ENCODE peak calls at places on chromosomes 11 and 22, in four cellular contexts. H, R, O and D are unnamed samples.
A peak's percentile ranks its signal among the peaks of the same experiment; 100 is the strongest.

GRCh38 chr11:204587-205109 is 2.6 kb downstream of the BET1L start:
- DNase-seq in R (no peak), O (peak; percentile 9), H (peak; percentile 5), D (peak; percentile 56)

GRCh38 chr11:84780689-84781293 is 846.4 kb downstream of the DLG2 start:
- DNase-seq in R (no peak), O (no peak), H (no peak), D (no peak)

GRCh38 chr11:18844753-18845367 is 53.3 kb upstream of the PTPN5 start:
- DNase-seq in R (no peak), O (no peak), H (no peak), D (no peak)

GRCh38 chr11:68997124-68997994 is 15.7 kb downstream of the MRGPRF start:
- DNase-seq in R (no peak), H (no peak), O (no peak), D (peak; percentile 68)

GRCh38 chr11:8838248-8838647 is 72.7 kb upstream of the AKIP1 start:
- DNase-seq in O (no peak), R (no peak), H (no peak), D (no peak)

GRCh38 chr11:66856496-66857233 is at the start of gene LRFN4:
- DNase-seq in O (no peak), R (no peak), H (peak; percentile 36), D (peak; percentile 60)

GRCh38 chr11:66557733-66558326 is 10.6 kb downstream of the CTSF start:
- DNase-seq in O (no peak), R (no peak), H (no peak), D (no peak)

GRCh38 chr11:46117842-46118241 is 3.4 kb downstream of the PHF21A start:
- DNase-seq in O (no peak), R (no peak), H (no peak), D (no peak)

GRCh38 chr11:57568330-57568766 is 876 bp upstream of the UBE2L6 start:
- DNase-seq in H (peak; percentile 77), O (peak; percentile 90), R (peak; percentile 58), D (no peak)

GRCh38 chr11:78659326-78660319 is 85.0 kb upstream of the NARS2 start:
- DNase-seq in H (no peak), O (no peak), R (no peak), D (no peak)

GRCh38 chr11:70883323-70883940 is 368.9 kb downstream of the SHANK2 start:
- DNase-seq in R (no peak), H (no peak), O (no peak), D (no peak)

GRCh38 chr11:3894128-3894731 is 38.8 kb downstream of the STIM1 start:
- DNase-seq in H (no peak), O (no peak), R (no peak), D (no peak)

GRCh38 chr11:2582436-2582931 is 117.3 kb downstream of the KCNQ1OT1 start:
- DNase-seq in O (peak; percentile 13), H (no peak), R (peak; percentile 10), D (peak; percentile 36)

GRCh38 chr22:17106785-17107546 is 14.2 kb downstream of the TMEM121B start:
- DNase-seq in R (no peak), H (peak; percentile 22), O (no peak), D (peak; percentile 75)

GRCh38 chr11:58006940-58007339 is 16.7 kb upstream of the OR9Q1 start:
- DNase-seq in R (no peak), O (no peak), H (no peak), D (no peak)

GRCh38 chr11:116173946-116174911 is 598.6 kb downstream of the BUD13 start:
- DNase-seq in O (no peak), R (no peak), H (no peak), D (no peak)

GRCh38 chr22:38467904-38468760 is at the start of gene KDELR3:
- DNase-seq in H (no peak), O (peak; percentile 72), R (no peak), D (peak; percentile 79)

GRCh38 chr11:77322926-77323590 is 21.6 kb upstream of the GDPD4 start:
- DNase-seq in R (no peak), H (no peak), O (no peak), D (no peak)

GRCh38 chr11:72348250-72348649 is 86.1 kb downstream of the CLPB start:
- DNase-seq in O (no peak), H (no peak), R (no peak), D (no peak)

GRCh38 chr22:42939941-42940653 is 74.9 kb downstream of the PACSIN2 start:
- DNase-seq in H (no peak), O (no peak), R (peak; percentile 44), D (peak; percentile 75)

GRCh38 chr11:130247289-130247688 is 67.4 kb downstream of the ZBTB44 start:
- DNase-seq in O (no peak), R (no peak), H (no peak), D (no peak)

GRCh38 chr11:1896895-1897294 is 5.2 kb upstream of the PRR33 start:
- DNase-seq in H (no peak), R (no peak), O (no peak), D (no peak)

GRCh38 chr11:14906614-14907392 is 14.8 kb upstream of the CYP2R1 start:
- DNase-seq in H (no peak), O (no peak), R (no peak), D (no peak)

GRCh38 chr22:48250286-48250895 is 1487.9 kb downstream of the TBC1D22A start:
- DNase-seq in H (no peak), O (no peak), R (no peak), D (no peak)

GRCh38 chr11:111455291-111456085 is 56.7 kb downstream of the BTG4 start:
- DNase-seq in O (no peak), H (no peak), R (no peak), D (no peak)

GRCh38 chr22:25736378-25737011 is 5.5 kb upstream of the MYO18B start:
- DNase-seq in R (no peak), O (no peak), H (no peak), D (no peak)

GRCh38 chr11:64638017-64638664 is 47.1 kb downstream of the SLC22A12 start:
- DNase-seq in O (no peak), R (no peak), H (no peak), D (no peak)

GRCh38 chr11:64637346-64638016 is 46.5 kb downstream of the SLC22A12 start:
- DNase-seq in O (no peak), H (no peak), R (no peak), D (no peak)

GRCh38 chr11:64641596-64642417 is 50.8 kb downstream of the SLC22A12 start:
- DNase-seq in O (no peak), H (no peak), R (no peak), D (no peak)

GRCh38 chr11:64639885-64640284 is 48.9 kb downstream of the SLC22A12 start:
- DNase-seq in O (no peak), R (no peak), H (no peak), D (no peak)

DNA sequence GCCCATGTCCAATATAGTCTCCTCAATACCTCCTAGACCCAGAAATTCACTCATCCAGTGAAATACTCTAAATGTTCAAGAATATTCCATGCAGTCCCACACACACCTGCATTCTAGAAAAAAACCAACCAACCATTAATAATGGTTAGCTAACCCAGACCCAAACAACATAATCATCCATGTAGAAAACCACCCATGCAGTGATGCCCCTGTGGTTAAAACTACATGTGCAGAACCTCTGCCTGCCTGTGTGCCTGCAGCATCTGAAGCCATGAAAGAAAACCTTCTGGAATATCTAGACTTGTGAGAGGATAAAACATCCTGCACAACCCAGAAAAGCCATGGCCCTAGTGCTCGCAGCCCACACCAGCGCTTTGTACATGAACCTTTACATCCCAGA is 47.8 kb downstream of the SLC22A12 start:
- DNase-seq in R (no peak), O (no peak), H (no peak), D (no peak)
- H3K4me1 ChIP-seq in R (no peaks in the 10 kb centered on the region), O (peaks cover 6% of the 10 kb centered on the region), H (no peaks in the 10 kb centered on the region), D (no peaks in the 10 kb centered on the region)

GRCh38 chr11:102312656-102313055 is 4.6 kb upstream of the BIRC3 start:
- DNase-seq in R (no peak), O (no peak), H (no peak), D (no peak)

GRCh38 chr11:102313225-102313940 is 3.9 kb upstream of the BIRC3 start:
- DNase-seq in O (no peak), H (no peak), R (no peak), D (no peak)

GRCh38 chr11:102317099-102317767 is at the start of gene BIRC3:
- DNase-seq in R (peak; percentile 90), O (peak; percentile 74), H (peak; percentile 98), D (peak; percentile 88)

GRCh38 chr11:102316505-102316904 is 779 bp upstream of the BIRC3 start:
- DNase-seq in O (no peak), R (no peak), H (peak; percentile 34), D (no peak)

GRCh38 chr11:102314784-102315183 is 2.5 kb upstream of the BIRC3 start:
- DNase-seq in O (no peak), H (no peak), R (no peak), D (no peak)
- H3K4me1 ChIP-seq in O (peaks cover 3% of the 10 kb centered on the region), H (peaks cover 42% of the 10 kb centered on the region), R (no peaks in the 10 kb centered on the region), D (peaks cover 11% of the 10 kb centered on the region)

GRCh38 chr11:94577841-94578240 is 10.7 kb downstream of the PIWIL4 start:
- DNase-seq in R (no peak), H (no peak), O (no peak), D (no peak)
- H3K4me1 ChIP-seq in R (no peaks in the 10 kb centered on the region), H (no peaks in the 10 kb centered on the region), O (peaks cover 4% of the 10 kb centered on the region), D (no peaks in the 10 kb centered on the region)

DNA sequence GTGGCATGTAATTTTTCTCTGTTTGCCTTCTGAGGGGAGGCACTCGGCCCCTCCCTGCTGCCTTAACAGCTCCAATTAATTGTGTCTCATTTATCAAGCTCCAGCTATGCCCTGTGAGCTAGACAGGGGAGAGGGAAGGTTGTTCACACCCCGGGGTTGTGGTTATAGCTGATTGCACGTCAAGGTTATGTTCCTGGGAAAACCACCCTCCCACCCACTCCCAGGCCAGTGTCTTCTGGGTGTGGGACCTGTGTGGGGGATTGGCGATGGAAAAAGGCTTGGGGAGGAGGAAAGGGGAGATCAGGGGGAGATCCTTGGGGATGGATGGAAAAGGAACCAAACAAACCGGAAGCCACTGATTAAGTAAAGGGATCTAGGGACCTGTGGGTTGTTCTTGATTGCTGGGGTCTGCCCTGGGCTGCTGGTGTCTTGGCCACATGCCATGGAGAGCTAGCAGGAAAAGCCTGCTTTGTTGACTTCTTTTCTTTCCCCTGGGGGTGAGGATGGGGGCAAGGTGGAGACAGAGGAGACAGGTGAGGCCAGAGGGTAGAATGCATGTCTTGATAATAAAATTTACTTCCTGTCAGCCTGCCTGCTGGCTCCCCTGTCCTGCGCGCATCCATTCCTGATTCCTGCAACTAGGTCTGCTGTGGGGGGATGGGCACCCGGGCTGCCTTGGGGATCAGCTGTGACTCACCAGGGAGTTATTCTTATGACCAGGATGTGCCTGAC is 13.5 kb upstream of the SORL1-AS1 start:
- DNase-seq in R (peak; percentile 79), O (peak; percentile 95), H (peak; percentile 42), D (peak; percentile 96)
- H3K4me1 ChIP-seq in R (no peaks in the 10 kb centered on the region), O (peaks cover 10% of the 10 kb centered on the region), H (peaks cover 91% of the 10 kb centered on the region), D (peaks cover 4% of the 10 kb centered on the region)